ENCODE peak calls at places on chromosomes 5 and 9, in five cellular contexts. F, E, B, R and Z are unnamed samples.
A peak's percentile ranks its signal among the peaks of the same experiment; 100 is the strongest.

GRCh38 chr9:114369567-114370240 is 18.1 kb downstream of the AKNA start:
- DNase-seq in R (no peak), E (no peak), F (no peak), B (no peak), Z (no peak)

GRCh38 chr5:96220610-96221390 is 212.2 kb downstream of the PCSK1 start:
- DNase-seq in B (no peak), F (no peak), R (no peak), E (no peak), Z (no peak)

GRCh38 chr9:76905984-76906861 is at the start of gene PRUNE2:
- DNase-seq in F (no peak), E (peak; percentile 35), R (no peak), B (no peak), Z (no peak)

GRCh38 chr9:105040462-105040861 is 112.5 kb upstream of the ABCA1 start:
- DNase-seq in F (no peak), R (no peak), E (no peak), B (no peak), Z (no peak)

GRCh38 chr9:81716409-81716808 is 27.1 kb upstream of the TLE1 start:
- DNase-seq in R (no peak), E (no peak), B (no peak), F (no peak), Z (no peak)

GRCh38 chr5:73948720-73949119 is 322.7 kb downstream of the ARHGEF28 start:
- DNase-seq in F (no peak), R (no peak), B (no peak), E (no peak), Z (no peak)

GRCh38 chr9:90826326-90827020 is 24.9 kb downstream of the SYK start:
- DNase-seq in E (no peak), B (no peak), R (no peak), F (no peak), Z (no peak)

GRCh38 chr5:142834504-142834903 is 64.3 kb downstream of the ARHGAP26 start:
- DNase-seq in R (no peak), B (peak; percentile 92), E (no peak), F (no peak), Z (no peak)

GRCh38 chr9:38346811-38347735 is 45.4 kb upstream of the ALDH1B1 start:
- DNase-seq in E (no peak), B (no peak), F (no peak), R (no peak), Z (no peak)

GRCh38 chr9:129641751-129642585 is at the start of gene ASB6:
- DNase-seq in F (peak; percentile 92), E (peak; percentile 99), B (peak; percentile 92), R (peak; percentile 99), Z (peak; percentile 58)

GRCh38 chr5:24505291-24505690 is 139.5 kb downstream of the CDH10 start:
- DNase-seq in F (no peak), E (no peak), B (no peak), R (no peak), Z (no peak)

GRCh38 chr9:115158666-115159481 is 40.9 kb upstream of the TNC start:
- DNase-seq in R (no peak), F (no peak), B (no peak), E (peak; percentile 9), Z (no peak)

GRCh38 chr9:15271403-15271802 is 35.6 kb downstream of the TTC39B start:
- DNase-seq in E (no peak), B (no peak), F (no peak), R (no peak), Z (no peak)

GRCh38 chr5:73170522-73170921 is 2.5 kb upstream of the TMEM174 start:
- DNase-seq in B (peak; percentile 19), R (peak; percentile 25), F (peak; percentile 8), E (no peak), Z (no peak)

GRCh38 chr5:151020304-151021031 is at the start of gene GPX3:
- DNase-seq in E (peak; percentile 92), F (no peak), R (no peak), B (peak; percentile 92), Z (no peak)

GRCh38 chr5:90289837-90290236 is 119.7 kb downstream of the CETN3 start:
- DNase-seq in F (no peak), E (no peak), B (no peak), R (no peak), Z (no peak)

GRCh38 chr5:86112249-86112648 is 505.5 kb upstream of the COX7C start:
- DNase-seq in E (no peak), R (no peak), F (no peak), B (no peak), Z (no peak)

GRCh38 chr5:94276056-94276455 is 342.3 kb downstream of the KIAA0825 start:
- DNase-seq in E (no peak), F (no peak), R (no peak), B (no peak), Z (no peak)

GRCh38 chr5:13659391-13659790 is 285.1 kb downstream of the DNAH5 start:
- DNase-seq in B (no peak), E (no peak), R (no peak), F (no peak), Z (no peak)

GRCh38 chr9:126318858-126319257 is 7.8 kb upstream of the MVB12B start:
- DNase-seq in E (no peak), R (no peak), F (no peak), B (no peak), Z (no peak)

GRCh38 chr5:59487838-59488729 is 405.4 kb downstream of the PDE4D start:
- DNase-seq in B (no peak), E (no peak), F (no peak), R (no peak), Z (no peak)

GRCh38 chr5:39755986-39756385 is 331.2 kb upstream of the DAB2 start:
- DNase-seq in R (peak; percentile 22), F (peak; percentile 63), B (no peak), E (no peak), Z (peak; percentile 72)

GRCh38 chr5:67000794-67001475 is 195.7 kb downstream of the CD180 start:
- DNase-seq in R (no peak), B (no peak), F (no peak), E (no peak), Z (no peak)

GRCh38 chr9:28120241-28121025 is 547.2 kb upstream of the C9orf72 start:
- DNase-seq in R (no peak), F (no peak), B (no peak), E (peak; percentile 40), Z (no peak)

GRCh38 chr9:75626860-75627259 is 263.6 kb upstream of the PCSK5 start:
- DNase-seq in E (no peak), B (no peak), F (no peak), R (no peak), Z (no peak)

GRCh38 chr9:96874201-96874785 is 20.0 kb upstream of the ZNF782 start:
- DNase-seq in R (no peak), E (no peak), B (no peak), F (no peak), Z (no peak)

GRCh38 chr9:109198736-109199384 is 31.8 kb upstream of the FRRS1L start:
- DNase-seq in E (no peak), F (peak; percentile 26), B (no peak), R (peak; percentile 40), Z (no peak)

GRCh38 chr5:181114844-181115778 is 15.9 kb downstream of the OR2V1 start:
- DNase-seq in B (no peak), E (no peak), R (no peak), F (no peak), Z (no peak)

GRCh38 chr9:4713849-4714248 is 27.2 kb downstream of the AK3 start:
- DNase-seq in F (no peak), E (no peak), B (no peak), R (no peak), Z (no peak)

GRCh38 chr9:121360975-121361374 is 9.1 kb downstream of the STOM start:
- DNase-seq in R (no peak), F (no peak), E (no peak), B (no peak), Z (no peak)

GRCh38 chr9:97480749-97481148 is 20.7 kb upstream of the TMOD1 start:
- DNase-seq in B (no peak), E (peak; percentile 58), F (no peak), R (no peak), Z (no peak)

GRCh38 chr9:20427359-20427758 is 194.9 kb downstream of the MLLT3 start:
- DNase-seq in R (no peak), F (no peak), B (no peak), E (no peak), Z (no peak)

GRCh38 chr5:88594441-88594840 is 288.5 kb downstream of the MEF2C start:
- DNase-seq in R (no peak), F (no peak), B (no peak), E (no peak), Z (no peak)

GRCh38 chr9:129007035-129007765 is 20.9 kb downstream of the SH3GLB2 start:
- DNase-seq in B (no peak), E (no peak), R (no peak), F (no peak), Z (no peak)

GRCh38 chr9:136916330-136917184 is 28.0 kb downstream of the FBXW5 start:
- DNase-seq in F (no peak), E (no peak), R (no peak), B (no peak), Z (no peak)

GRCh38 chr9:136695435-136695895 is 8.2 kb upstream of the AGPAT2 start:
- DNase-seq in B (no peak), R (no peak), F (peak; percentile 24), E (no peak), Z (no peak)

GRCh38 chr5:58490397-58491072 is 700 bp upstream of the GAPT start:
- DNase-seq in R (no peak), E (no peak), B (no peak), F (no peak), Z (no peak)

GRCh38 chr9:133334161-133334560 is 1.8 kb downstream of the SURF6 start:
- DNase-seq in F (no peak), R (no peak), E (no peak), B (no peak), Z (no peak)
- TF ChIP-seq SIN3A in F (no peak), R (no peak), E (no peak), B (no peak), Z (no peak)

GRCh38 chr9:70258692-70259511 is at the start of gene SMC5:
- DNase-seq in R (peak; percentile 81), B (peak; percentile 80), F (peak; percentile 82), E (peak; percentile 95), Z (no peak)
- TF ChIP-seq SIN3A in R (peak; percentile 70), B (peak; percentile 84), F (peak; percentile 94), E (peak; percentile 75), Z (peak; percentile 62)

DNA sequence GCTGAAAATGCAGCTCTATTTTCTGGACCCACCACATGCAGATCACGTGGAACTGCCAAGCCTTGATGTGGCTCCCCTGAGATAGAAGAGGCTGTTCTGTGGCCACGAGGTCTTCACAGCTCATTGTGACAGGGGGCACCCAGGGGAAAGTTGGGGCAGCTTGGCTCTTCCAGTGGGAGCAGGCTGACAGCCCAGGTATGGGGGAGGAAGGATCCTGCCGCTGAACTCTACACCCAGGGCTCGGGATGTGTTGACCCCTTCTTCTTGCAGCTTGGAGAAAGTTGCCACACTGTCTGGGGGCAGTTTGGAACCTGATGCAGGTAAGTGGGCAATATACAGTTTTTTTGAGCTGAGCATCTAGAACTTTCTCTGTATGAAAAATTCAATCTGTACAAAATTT is 133.6 kb upstream of the PITX1 start:
- DNase-seq in F (no peak), B (no peak), E (no peak), R (no peak), Z (no peak)
- TF ChIP-seq SIN3A in F (no peak), B (no peak), E (no peak), R (no peak), Z (no peak)

DNA sequence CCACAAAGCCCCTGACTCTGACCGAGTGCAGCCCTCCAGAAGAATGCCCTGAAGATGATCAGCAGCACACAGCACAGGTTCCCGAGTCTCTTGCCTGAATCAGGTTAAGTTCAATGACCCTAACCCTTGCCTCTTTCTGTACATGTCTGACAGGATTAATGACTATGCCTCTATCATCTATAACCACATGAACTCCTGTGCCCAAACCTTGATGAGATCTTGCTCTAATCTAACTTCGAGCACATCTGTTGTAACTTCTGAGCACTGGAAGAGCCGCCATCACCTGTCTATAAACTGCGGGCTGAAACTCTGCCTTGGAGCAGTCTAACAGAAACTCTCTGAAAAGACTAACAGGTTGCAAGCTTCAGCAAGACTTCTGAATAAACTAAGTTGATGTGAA is 44.6 kb downstream of the SERINC5 start:
- DNase-seq in R (no peak), E (no peak), B (no peak), F (no peak), Z (no peak)
- TF ChIP-seq SIN3A in R (no peak), E (no peak), B (no peak), F (no peak), Z (no peak)